ENCODE peak calls at places on chromosomes 3 and 15, in nine cellular contexts. F is GM23338; R is stomach; O is NCI-H82; X is mucosa of descending colon; Q is amniotic stem cell; B is KBM-7; P is activated CD4-positive, alpha-beta T cell treated with anti-CD3 and anti-CD28 coated beads for 36 hours; M is CD4-positive, alpha-beta T cell. K is an unnamed sample.

GRCh38 chr3:13353936-13354542 is 66.1 kb downstream of the NUP210 start:
- DNase-seq in M (no peak), O (no peak), X (no peak), P (no peak), Q (no peak), F (no peak), R (no peak), B (no peak), K (no peak)

GRCh38 chr15:56468271-56468912 is 3.5 kb upstream of the MNS1 start:
- DNase-seq in B (peak), R (no peak), F (no peak), M (no peak), O (no peak), X (no peak), Q (no peak), P (no peak), K (no peak)

GRCh38 chr3:143608966-143609365 is 239.3 kb downstream of the SLC9A9 start:
- DNase-seq in R (no peak), Q (no peak), B (no peak), M (no peak), O (no peak), F (no peak), P (no peak), X (no peak), K (no peak)

GRCh38 chr3:23588547-23588946 is 217.2 kb upstream of the UBE2E1 start:
- DNase-seq in O (no peak), M (no peak), Q (no peak), B (no peak), R (no peak), P (no peak), X (no peak), F (no peak), K (no peak)

GRCh38 chr3:58835075-58835474 is 168.5 kb upstream of the FAM3D start:
- DNase-seq in M (no peak), B (no peak), Q (no peak), X (no peak), R (no peak), P (no peak), O (no peak), F (no peak), K (no peak)

GRCh38 chr3:194661374-194661773 is 10.6 kb downstream of the LSG1 start:
- DNase-seq in R (no peak), F (no peak), X (no peak), O (peak), M (no peak), Q (no peak), B (no peak), P (no peak), K (no peak)

GRCh38 chr15:32851619-32852416 is 134.0 kb downstream of the GREM1 start:
- DNase-seq in O (no peak), M (no peak), B (no peak), X (no peak), Q (peak), P (no peak), F (no peak), R (no peak), K (no peak)

GRCh38 chr3:119743921-119744320 is 38.0 kb upstream of the NR1I2 start:
- DNase-seq in M (no peak), X (no peak), Q (no peak), F (no peak), O (no peak), R (no peak), B (no peak), P (no peak), K (no peak)

GRCh38 chr3:56839784-56840724 is 38.3 kb upstream of the ARHGEF3 start:
- DNase-seq in P (no peak), F (no peak), Q (peak), B (no peak), M (no peak), R (no peak), X (no peak), O (peak), K (no peak)

GRCh38 chr3:33826688-33827087 is 28.3 kb downstream of the PDCD6IP start:
- DNase-seq in X (no peak), F (no peak), P (no peak), M (no peak), Q (peak), B (no peak), O (no peak), R (no peak), K (no peak)

GRCh38 chr15:98690272-98690671 is 41.9 kb downstream of the IGF1R start:
- DNase-seq in X (no peak), O (no peak), P (no peak), Q (no peak), R (no peak), F (no peak), M (no peak), B (no peak), K (no peak)

GRCh38 chr15:77528290-77528967 is 104.3 kb downstream of the LINGO1 start:
- DNase-seq in B (no peak), O (peak), P (no peak), R (no peak), M (no peak), Q (no peak), X (no peak), F (no peak), K (no peak)

GRCh38 chr3:102114264-102114979 is 265.1 kb downstream of the NFKBIZ start:
- DNase-seq in X (no peak), O (no peak), P (peak), M (peak), F (no peak), R (no peak), Q (no peak), B (peak), K (no peak)

GRCh38 chr3:86826292-86826691 is 164.7 kb downstream of the VGLL3 start:
- DNase-seq in X (no peak), B (no peak), F (no peak), O (no peak), R (no peak), Q (no peak), P (no peak), M (no peak), K (no peak)

GRCh38 chr15:33801954-33802353 is 166.3 kb upstream of the CHRM5 start:
- DNase-seq in O (no peak), B (no peak), Q (no peak), R (no peak), P (no peak), M (no peak), F (no peak), X (no peak), K (no peak)

GRCh38 chr3:184760337-184761119 is 48.7 kb upstream of the MAGEF1 start:
- DNase-seq in B (no peak), P (no peak), M (no peak), X (no peak), Q (peak), F (no peak), R (no peak), O (no peak), K (no peak)

GRCh38 chr15:77547801-77548607 is 84.7 kb downstream of the LINGO1 start:
- DNase-seq in R (no peak), M (no peak), X (no peak), F (no peak), B (peak), P (no peak), Q (no peak), O (no peak), K (no peak)

GRCh38 chr3:159280326-159280725 is 478.5 kb downstream of the MFSD1 start:
- DNase-seq in B (no peak), X (no peak), F (no peak), M (no peak), Q (no peak), R (no peak), P (no peak), O (no peak), K (no peak)

GRCh38 chr15:85327820-85328219 is 52.6 kb upstream of the AKAP13 start:
- DNase-seq in M (no peak), P (no peak), R (no peak), F (no peak), B (no peak), O (no peak), Q (no peak), X (no peak), K (no peak)

GRCh38 chr3:197750396-197750831 is 731 bp downstream of the FYTTD1 start:
- DNase-seq in F (peak), B (peak), R (peak), M (peak), P (peak), O (peak), X (peak), Q (peak), K (peak)

GRCh38 chr3:156787926-156788663 is 38.1 kb upstream of the LEKR1 start:
- DNase-seq in M (no peak), O (no peak), X (no peak), P (peak), F (no peak), R (no peak), Q (peak), B (no peak), K (no peak)

GRCh38 chr3:161096771-161097367 is 8.3 kb downstream of the B3GALNT1 start:
- DNase-seq in X (peak), B (peak), Q (no peak), O (peak), F (peak), P (peak), M (no peak), R (peak), K (no peak)

GRCh38 chr3:151589311-151589710 is 128.4 kb upstream of the IGSF10 start:
- DNase-seq in X (no peak), O (no peak), B (no peak), R (no peak), F (no peak), P (no peak), M (no peak), Q (no peak), K (no peak)

GRCh38 chr15:73904026-73904815 is 22.0 kb upstream of the LOXL1 start:
- DNase-seq in X (no peak), R (no peak), M (no peak), F (no peak), O (no peak), B (no peak), P (no peak), Q (no peak), K (no peak)